ENCODE peak calls at places on chromosomes 4 and X, in eight cellular contexts. W, B, L, E, P, G, Y and Q are unnamed samples.

GRCh38 chr4:82559735-82560120 is 2.1 kb downstream of the TMEM150C start:
- DNase-seq in W (no peak), B (no peak), L (no peak), E (no peak), P (no peak), G (no peak), Y (no peak), Q (no peak)

GRCh38 chrX:116841290-116841689 is 378.5 kb upstream of the CT83 start:
- DNase-seq in W (no peak), B (no peak), L (no peak), E (no peak), P (no peak), G (no peak), Y (no peak), Q (no peak)

GRCh38 chr4:95409127-95409526 is 139.6 kb downstream of the UNC5C start:
- DNase-seq in W (no peak), B (no peak), L (no peak), E (no peak), P (no peak), G (no peak), Y (no peak), Q (no peak)

GRCh38 chr4:151641167-151641566 is 119.6 kb downstream of the GATB start:
- DNase-seq in W (no peak), B (no peak), L (no peak), E (no peak), P (peak), G (no peak), Y (no peak), Q (no peak)

GRCh38 chr4:1239141-1239948 is 9.6 kb downstream of the CTBP1 start:
- DNase-seq in W (no peak), B (no peak), L (no peak), E (no peak), P (no peak), G (no peak), Y (peak), Q (peak)

GRCh38 chr4:1241936-1242505 is 6.9 kb downstream of the CTBP1 start:
- DNase-seq in W (no peak), B (no peak), L (no peak), E (no peak), P (no peak), G (no peak), Y (peak), Q (no peak)

GRCh38 chrX:12814434-12814833 is 23.2 kb downstream of the PRPS2 start:
- DNase-seq in W (no peak), B (no peak), L (no peak), E (no peak), P (peak), G (peak), Y (peak), Q (peak)

GRCh38 chr4:23614284-23614892 is 275.5 kb downstream of the PPARGC1A start:
- DNase-seq in W (no peak), B (no peak), L (no peak), E (no peak), P (no peak), G (peak), Y (no peak), Q (no peak)

GRCh38 chrX:151815461-151815860 is 80.9 kb downstream of the CNGA2 start:
- DNase-seq in W (no peak), B (no peak), L (no peak), E (no peak), P (no peak), G (no peak), Y (no peak), Q (no peak)

GRCh38 chrX:107154787-107155620 is 36.4 kb upstream of the RBM41 start:
- DNase-seq in W (no peak), B (no peak), L (no peak), E (no peak), P (peak), G (no peak), Y (no peak), Q (no peak)

GRCh38 chr4:99134586-99134985 is 9.5 kb downstream of the ADH4 start:
- DNase-seq in W (no peak), B (no peak), L (no peak), E (no peak), P (no peak), G (no peak), Y (no peak), Q (no peak)

GRCh38 chrX:149286940-149287349 is 218.2 kb downstream of the IDS start:
- DNase-seq in W (no peak), B (peak), L (peak), E (peak), P (no peak), G (peak), Y (peak), Q (peak)

GRCh38 chr4:142549726-142550463 is 296.2 kb downstream of the INPP4B start:
- DNase-seq in W (no peak), B (no peak), L (no peak), E (no peak), P (no peak), G (no peak), Y (no peak), Q (no peak)

GRCh38 chr4:174539571-174539970 is 17.3 kb upstream of the HPGD start:
- DNase-seq in W (no peak), B (no peak), L (no peak), E (no peak), P (no peak), G (peak), Y (no peak), Q (no peak)

GRCh38 chr4:81472249-81473085 is 760 bp upstream of the RASGEF1B start:
- DNase-seq in W (no peak), B (peak), L (no peak), E (no peak), P (no peak), G (peak), Y (peak), Q (peak)

GRCh38 chr4:206054-206453 is 81.8 kb downstream of the ZNF718 start:
- DNase-seq in W (no peak), B (no peak), L (no peak), E (no peak), P (no peak), G (no peak), Y (no peak), Q (no peak)

GRCh38 chr4:68176500-68176899 is 46.8 kb upstream of the TMPRSS11F start:
- DNase-seq in W (no peak), B (no peak), L (no peak), E (no peak), P (no peak), G (no peak), Y (no peak), Q (no peak)